ENCODE peak calls at places on chromosomes 2 and 18, in four cellular contexts. C is cardiac muscle cell, L is thoracic aorta, Q is heart right ventricle. U is an unnamed sample.

GRCh38 chr2:41698787-41699422 is 348.9 kb upstream of the PKDCC start:
- DNase-seq in Q (peak; percentile 43), L (no peak), C (peak; percentile 49), U (no peak)

GRCh38 chr2:223230352-223230751 is 178.4 kb downstream of the KCNE4 start:
- DNase-seq in Q (no peak), L (no peak), C (no peak), U (no peak)

GRCh38 chr2:162888641-162889040 is 50.1 kb upstream of the KCNH7 start:
- DNase-seq in C (peak; percentile 1), Q (no peak), L (no peak), U (no peak)

GRCh38 chr18:45801396-45802004 is 24.0 kb upstream of the SIGLEC15 start:
- DNase-seq in L (no peak), Q (no peak), C (no peak), U (no peak)

GRCh38 chr18:51194604-51195003 is 2.9 kb downstream of the MEX3C start:
- DNase-seq in L (no peak), Q (no peak), C (no peak), U (no peak)

GRCh38 chr2:1995086-1995485 is 250.8 kb upstream of the PXDN start:
- DNase-seq in Q (no peak), L (no peak), C (no peak), U (no peak)

GRCh38 chr2:37604716-37605115 is 66.7 kb downstream of the CDC42EP3 start:
- DNase-seq in L (no peak), Q (no peak), C (no peak), U (no peak)

GRCh38 chr2:79223539-79223938 is 64.0 kb upstream of the REG3A start:
- DNase-seq in L (no peak), Q (no peak), C (no peak), U (no peak)

GRCh38 chr2:237254369-237254861 is 159.5 kb downstream of the COL6A3 start:
- DNase-seq in L (no peak), Q (no peak), C (peak; percentile 2), U (no peak)

GRCh38 chr2:6957910-6958615 is 40.9 kb downstream of the RNF144A start:
- DNase-seq in C (peak; percentile 36), Q (no peak), L (no peak), U (peak; percentile 24)

GRCh38 chr2:186927185-186927866 is 78.4 kb upstream of the ZSWIM2 start:
- DNase-seq in Q (no peak), L (no peak), C (no peak), U (no peak)

GRCh38 chr2:105042189-105042588 is 4.3 kb downstream of the MRPS9 start:
- DNase-seq in Q (no peak), L (no peak), C (peak; percentile 36), U (no peak)

GRCh38 chr2:152847067-152847466 is 128.6 kb downstream of the ARL6IP6 start:
- DNase-seq in C (no peak), Q (no peak), L (no peak), U (no peak)

GRCh38 chr18:74834424-74835309 is 237.0 kb downstream of the ZNF407 start:
- DNase-seq in Q (no peak), C (no peak), L (no peak), U (no peak)

GRCh38 chr2:175844169-175844568 is 157.9 kb downstream of the LNPK start:
- DNase-seq in Q (no peak), L (no peak), C (no peak), U (no peak)

GRCh38 chr2:67867735-67868134 is 195.1 kb downstream of the C1D start:
- DNase-seq in L (no peak), C (no peak), Q (no peak), U (no peak)

GRCh38 chr2:88055049-88055435 is 541 bp downstream of the KRCC1 start:
- DNase-seq in L (no peak), Q (no peak), C (no peak), U (no peak)

GRCh38 chr2:106886916-106887758 is 1.2 kb upstream of the ST6GAL2 start:
- DNase-seq in C (peak; percentile 60), Q (no peak), L (peak; percentile 11), U (peak; percentile 38)

GRCh38 chr2:75609937-75610508 is 36.6 kb upstream of the MRPL19 start:
- DNase-seq in C (no peak), L (no peak), Q (no peak), U (no peak)

GRCh38 chr2:126543081-126543480 is 112.9 kb upstream of the GYPC start:
- DNase-seq in C (no peak), L (no peak), Q (no peak), U (no peak)

GRCh38 chr2:217723078-217723477 is 279.7 kb downstream of the TNS1 start:
- DNase-seq in C (no peak), L (no peak), Q (no peak), U (no peak)

GRCh38 chr2:120694034-120694433 is 41.6 kb upstream of the GLI2 start:
- DNase-seq in C (no peak), Q (no peak), L (no peak), U (no peak)

GRCh38 chr2:50591021-50591420 is 440.9 kb downstream of the NRXN1 start:
- DNase-seq in Q (no peak), C (no peak), L (no peak), U (no peak)

GRCh38 chr18:79548621-79548985 is 131.0 kb upstream of the CTDP1 start:
- DNase-seq in Q (no peak), C (no peak), L (no peak), U (no peak)

GRCh38 chr2:163191372-163191771 is 352.8 kb upstream of the KCNH7 start:
- DNase-seq in L (no peak), C (peak; percentile 55), Q (no peak), U (no peak)

GRCh38 chr18:45142868-45143267 is 462.2 kb downstream of the SETBP1 start:
- DNase-seq in Q (no peak), L (no peak), C (no peak), U (no peak)

GRCh38 chr2:150373374-150373773 is 114.1 kb downstream of the RND3 start:
- DNase-seq in L (no peak), C (no peak), Q (no peak), U (no peak)

GRCh38 chr18:27120246-27120645 is 64.9 kb downstream of the CHST9 start:
- DNase-seq in C (no peak), L (no peak), Q (no peak), U (no peak)

GRCh38 chr2:58925676-58926081 is 684.6 kb upstream of the FANCL start:
- DNase-seq in Q (no peak), L (no peak), C (no peak), U (no peak)

GRCh38 chr2:106982350-106982749 is 96.4 kb upstream of the ST6GAL2 start:
- DNase-seq in Q (no peak), L (no peak), C (no peak), U (no peak)

GRCh38 chr2:788227-789032 is 111.2 kb upstream of the TMEM18 start:
- DNase-seq in L (no peak), C (no peak), Q (no peak), U (no peak)

GRCh38 chr2:201668402-201668801 is 25.1 kb upstream of the TMEM237 start:
- DNase-seq in C (no peak), L (no peak), Q (no peak), U (no peak)

GRCh38 chr18:2223859-2224258 is 347.4 kb downstream of the METTL4 start:
- DNase-seq in L (no peak), Q (peak; percentile 26), C (peak; percentile 21), U (no peak)

GRCh38 chr18:58753976-58754375 is 82.7 kb downstream of the MALT1 start:
- DNase-seq in Q (no peak), C (no peak), L (no peak), U (no peak)

GRCh38 chr2:130728549-130729310 is at the start of gene GPR148:
- DNase-seq in C (no peak), Q (no peak), L (no peak), U (no peak)

GRCh38 chr2:4174796-4175195 is 471.4 kb downstream of the DCDC2C start:
- DNase-seq in L (no peak), C (no peak), Q (no peak), U (no peak)

GRCh38 chr2:63192169-63192888 is 141.7 kb downstream of the OTX1 start:
- DNase-seq in L (no peak), Q (no peak), C (peak; percentile 3), U (no peak)

GRCh38 chr2:219765236-219765635 is 137.8 kb downstream of the SLC4A3 start:
- DNase-seq in C (no peak), L (no peak), Q (no peak), U (no peak)

GRCh38 chr18:57864615-57865121 is 61.6 kb upstream of the ATP8B1 start:
- DNase-seq in Q (no peak), C (no peak), L (no peak), U (no peak)

DNA sequence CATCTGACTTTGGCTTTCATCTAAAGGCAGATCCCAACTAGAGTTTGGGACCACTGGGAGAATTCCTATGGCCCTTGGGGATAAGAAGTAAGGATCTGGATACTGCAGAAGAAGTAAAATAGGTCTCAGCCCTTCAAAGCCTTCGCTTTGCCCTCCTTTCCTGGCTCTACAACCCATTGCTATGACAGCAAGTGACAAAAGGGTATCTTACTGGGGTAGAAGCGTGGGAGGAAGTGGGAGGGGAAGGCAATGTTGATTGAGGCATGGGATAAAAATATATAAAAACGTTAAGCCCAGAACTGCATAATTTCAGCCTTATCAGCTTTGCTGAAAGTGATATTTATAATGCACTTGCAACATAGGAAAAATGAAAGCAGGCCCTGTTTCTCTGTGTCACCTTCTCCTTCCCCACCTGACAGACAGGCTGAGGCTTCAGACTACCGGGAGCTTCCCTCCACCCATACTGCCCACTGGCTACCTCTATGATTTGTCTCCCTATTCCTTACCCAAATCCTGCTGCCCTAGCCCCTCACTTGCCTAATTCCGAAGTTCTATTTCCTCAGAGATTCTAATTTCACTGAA is 14.9 kb upstream of the SOS1 start:
- DNase-seq in Q (no peak), L (no peak), C (no peak), U (no peak)
- H3K27ac ChIP-seq in Q (no peak overlapping the region), L (no peak overlapping the region), C (no peak overlapping the region), U (no peak overlapping the region)

GRCh38 chr2:172339431-172340010 is 87.9 kb upstream of the ITGA6 start:
- DNase-seq in Q (no peak), L (no peak), C (no peak), U (no peak)
- TF ChIP-seq CTCF in Q (no peak), L (no peak), C (no peak), U (no peak)

GRCh38 chr18:32276256-32276655 is 86.4 kb downstream of the MEP1B start:
- DNase-seq in Q (no peak), C (no peak), L (no peak), U (no peak)
- H3K27ac ChIP-seq in Q (no peak overlapping the region), C (no peak overlapping the region), L (peak overlapping the region; percentile 62), U (no peak overlapping the region)

DNA sequence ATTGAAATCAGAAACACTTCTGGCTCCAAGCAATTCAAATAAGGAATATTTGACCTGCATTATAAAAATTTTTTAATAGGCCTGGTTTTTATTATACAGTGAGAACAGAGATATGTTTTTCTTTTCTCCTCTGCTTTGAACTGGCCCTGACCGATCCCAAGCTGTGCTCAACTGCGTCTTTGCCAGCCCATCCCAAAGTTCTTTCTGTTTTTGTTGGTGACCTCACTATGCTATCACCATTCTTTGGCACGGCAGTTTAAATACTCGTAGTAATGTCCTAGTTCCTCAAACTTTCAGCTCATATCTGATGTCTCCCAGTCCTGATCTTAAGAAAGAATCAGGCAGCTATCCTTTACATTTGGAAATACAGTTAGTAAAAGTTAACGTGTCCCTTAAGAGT is 42.3 kb upstream of the NETO1 start:
- DNase-seq in Q (no peak), L (no peak), C (no peak), U (no peak)
- TF ChIP-seq CTCF in Q (no peak), L (no peak), C (no peak), U (no peak)

GRCh38 chr2:119068154-119068725 is 90.3 kb downstream of the C1QL2 start:
- DNase-seq in Q (no peak), L (no peak), C (no peak), U (no peak)
- H3K27ac ChIP-seq in Q (no peak overlapping the region), L (no peak overlapping the region), C (no peak overlapping the region), U (no peak overlapping the region)

U was measured in lung.